ENCODE peak calls at places on chromosomes 11 and 22, in ten cellular contexts. I is psoas muscle, Q is PC-9, M is K562, E is pancreas, S is nephron progenitor cell, Z is AG04450, C is endothelial cell of umbilical vein, Y is adrenal gland, T is GM10248. X is an unnamed sample.

GRCh38 chr11:74092425-74092824 is 78.4 kb downstream of the C2CD3 start:
- DNase-seq in I (no peak), Z (no peak), Y (no peak), S (no peak), E (no peak), T (no peak), Q (no peak), M (peak; percentile 62), C (no peak), X (no peak)

GRCh38 chr11:10476342-10476741 is 21.3 kb downstream of the AMPD3 start:
- DNase-seq in Y (no peak), E (no peak), Q (no peak), I (no peak), M (no peak), S (no peak), Z (no peak), C (no peak), T (no peak), X (no peak)

GRCh38 chr11:28114731-28115130 is 6.5 kb downstream of the METTL15 start:
- DNase-seq in Q (no peak), Z (no peak), T (no peak), C (peak; percentile 44), I (no peak), E (no peak), Y (no peak), M (no peak), S (no peak), X (no peak)

GRCh38 chr11:23112987-23113886 is 253.0 kb upstream of the CCDC179 start:
- DNase-seq in M (peak; percentile 11), S (peak; percentile 21), Y (peak; percentile 35), Z (no peak), Q (peak; percentile 38), T (peak; percentile 43), E (peak; percentile 55), I (no peak), C (peak; percentile 73), X (no peak)

GRCh38 chr22:48871176-48871840 is 956.4 kb downstream of the BRD1 start:
- DNase-seq in C (no peak), M (no peak), E (peak; percentile 20), Z (no peak), I (no peak), S (no peak), T (no peak), Q (no peak), Y (no peak), X (no peak)

GRCh38 chr11:112113539-112114457 is 27.1 kb downstream of the SDHD start:
- DNase-seq in Q (peak; percentile 5), C (peak; percentile 39), Z (no peak), I (no peak), M (peak; percentile 65), T (peak; percentile 61), S (peak; percentile 14), E (no peak), Y (no peak), X (no peak)

GRCh38 chr11:119712006-119712405 is 17.0 kb downstream of the NECTIN1 start:
- DNase-seq in Y (no peak), Z (no peak), C (no peak), I (no peak), Q (no peak), M (no peak), T (no peak), S (no peak), E (no peak), X (no peak)

GRCh38 chr11:126312903-126313460 is 9.1 kb downstream of the DCPS start:
- DNase-seq in Q (no peak), C (no peak), M (no peak), Z (no peak), S (no peak), I (no peak), T (no peak), E (no peak), Y (no peak), X (no peak)

GRCh38 chr11:75365711-75366181 is 14.3 kb upstream of the ARRB1 start:
- DNase-seq in Z (no peak), T (no peak), M (no peak), Q (no peak), C (peak; percentile 60), I (no peak), Y (no peak), S (no peak), E (no peak), X (no peak)

GRCh38 chr22:37485006-37485713 is 1.0 kb downstream of the MFNG start:
- DNase-seq in M (no peak), E (peak; percentile 73), Q (no peak), I (no peak), Y (no peak), Z (no peak), S (no peak), T (peak; percentile 67), C (peak; percentile 76), X (peak; percentile 46)

GRCh38 chr22:37485714-37486223 is 415 bp downstream of the MFNG start:
- DNase-seq in S (no peak), E (peak; percentile 79), Q (no peak), C (peak; percentile 27), T (peak; percentile 44), I (no peak), Z (no peak), M (no peak), Y (no peak), X (no peak)

GRCh38 chr22:37487559-37487958 is 1.4 kb upstream of the MFNG start:
- DNase-seq in I (no peak), S (no peak), M (no peak), Y (no peak), Q (no peak), T (no peak), Z (no peak), C (no peak), E (no peak), X (no peak)

GRCh38 chr22:37487129-37487528 is 945 bp upstream of the MFNG start:
- DNase-seq in T (no peak), C (no peak), M (no peak), Q (no peak), S (no peak), I (no peak), E (peak; percentile 47), Y (no peak), Z (no peak), X (no peak)

DNA sequence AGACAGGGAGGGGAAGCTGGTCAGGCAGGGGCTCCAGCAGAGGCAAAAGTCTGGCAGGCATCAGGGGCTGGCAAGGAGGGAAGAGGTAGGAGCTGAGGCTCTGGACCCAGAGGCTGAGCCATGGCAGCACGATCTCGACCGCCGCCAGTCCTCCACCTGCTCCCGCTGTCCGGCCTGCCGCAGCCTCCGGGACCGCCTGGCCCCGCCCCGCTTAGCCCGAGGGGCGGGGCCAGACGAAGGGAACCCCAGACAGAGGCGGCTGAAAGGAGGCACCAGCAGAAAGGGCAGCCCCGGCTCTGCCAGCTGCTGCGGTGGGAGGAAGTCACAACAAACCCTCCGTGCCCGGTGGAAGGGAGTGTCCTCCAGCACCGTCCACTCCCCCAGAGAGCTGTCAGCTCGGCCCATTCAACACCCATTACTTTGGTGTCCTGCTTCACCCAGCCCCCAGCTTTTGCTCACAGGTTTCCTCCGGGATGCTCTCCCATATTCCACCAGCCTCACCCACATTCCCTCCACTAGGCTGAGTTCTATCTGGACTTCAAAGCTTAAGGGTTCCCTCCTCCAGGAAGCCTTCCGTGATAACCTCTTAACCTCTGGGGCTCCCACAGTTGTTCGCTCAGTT is at the start of gene MFNG:
- DNase-seq in Y (peak; percentile 69), T (peak; percentile 94), Q (no peak), E (peak; percentile 82), M (peak; percentile 45), Z (no peak), I (peak; percentile 71), S (peak; percentile 74), C (peak; percentile 80), X (peak; percentile 73)
- TF ChIP-seq CTCF in Y (no peak), T (no peak), Q (no peak), E (no peak), M (no peak), Z (peak; percentile 17), I (no peak), S (no peak), C (peak; percentile 9), X (no peak)

GRCh38 chr11:60924110-60924905 is at the start of gene TMEM132A:
- DNase-seq in Z (no peak), C (peak; percentile 61), S (peak; percentile 84), T (peak; percentile 71), I (peak; percentile 73), Q (peak; percentile 78), M (peak; percentile 50), Y (peak; percentile 78), E (peak; percentile 89), X (no peak)
- TF ChIP-seq CTCF in Z (no peak), C (peak; percentile 4), S (no peak), T (peak; percentile 8), I (no peak), Q (no peak), M (no peak), Y (no peak), E (no peak), X (no peak)

GRCh38 chr11:72599325-72600117 is 74.7 kb downstream of the PDE2A start:
- DNase-seq in S (no peak), T (no peak), M (no peak), I (no peak), Q (no peak), Y (peak; percentile 67), E (no peak), C (no peak), Z (no peak), X (no peak)

GRCh38 chr11:72602250-72602904 is 71.8 kb downstream of the PDE2A start:
- DNase-seq in I (no peak), T (no peak), Y (no peak), M (no peak), E (peak; percentile 43), S (no peak), C (no peak), Q (peak; percentile 16), Z (no peak), X (no peak)

GRCh38 chr11:72598466-72598865 is 75.8 kb downstream of the PDE2A start:
- DNase-seq in C (no peak), Y (no peak), I (no peak), M (no peak), Q (no peak), E (no peak), Z (no peak), S (no peak), T (no peak), X (no peak)

GRCh38 chr11:72600557-72600956 is 73.7 kb downstream of the PDE2A start:
- DNase-seq in T (no peak), I (no peak), Y (no peak), S (no peak), M (no peak), C (no peak), Q (no peak), Z (no peak), E (no peak), X (no peak)

GRCh38 chr11:72598901-72599300 is 75.3 kb downstream of the PDE2A start:
- DNase-seq in I (peak; percentile 51), M (peak; percentile 56), Q (peak; percentile 40), S (peak; percentile 59), C (peak; percentile 44), T (no peak), Y (peak; percentile 75), E (no peak), Z (no peak), X (no peak)
- TF ChIP-seq CTCF in I (peak; percentile 69), M (peak; percentile 68), Q (peak; percentile 48), S (peak; percentile 53), C (peak; percentile 85), T (peak; percentile 2), Y (peak; percentile 56), E (no peak), Z (peak; percentile 50), X (no peak)

DNA sequence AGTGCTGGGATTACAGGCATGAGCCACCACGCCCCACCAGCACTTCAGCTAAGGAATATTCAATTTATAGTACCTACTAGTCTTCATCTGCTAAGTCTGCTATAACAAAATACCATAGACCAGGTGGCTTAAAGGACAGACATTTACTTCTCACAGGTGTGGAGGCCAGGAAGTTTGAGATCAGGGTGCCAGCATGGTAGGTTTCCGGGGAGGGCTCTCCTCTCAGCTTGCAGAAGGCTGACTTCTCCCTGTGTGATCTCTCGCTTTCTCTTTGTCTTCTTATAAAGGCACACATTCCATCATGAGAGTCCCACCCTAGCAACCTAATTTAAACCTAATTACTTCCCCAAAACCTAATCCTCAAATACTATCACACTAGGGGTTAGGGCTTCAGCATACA is 433.0 kb downstream of the INSC start:
- DNase-seq in E (no peak), T (no peak), Y (no peak), S (no peak), Q (no peak), M (no peak), Z (no peak), I (no peak), C (no peak), X (no peak)
- TF ChIP-seq CTCF in E (no peak), T (no peak), Y (no peak), S (no peak), Q (no peak), M (no peak), Z (no peak), I (no peak), C (no peak), X (no peak)